ENCODE peak calls at places on chromosomes 7 and 10, in ten cellular contexts. L is kidney, R is transverse colon, I is thyroid gland, T is choroid plexus epithelial cell, N is lung, U is astrocyte of the spinal cord, P is dorsolateral prefrontal cortex, Z is tibial nerve, C is A549. D is an unnamed sample.
A peak's percentile ranks its signal among the peaks of the same experiment; 100 is the strongest.

GRCh38 chr10:93386496-93387369 is 95.4 kb downstream of the MYOF start:
- DNase-seq in L (peak; percentile 59), R (no peak), I (no peak), T (peak; percentile 59), N (no peak), U (peak; percentile 27), P (no peak), Z (no peak), C (no peak), D (no peak)

GRCh38 chr7:150357277-150357676 is 11.3 kb upstream of the REPIN1 start:
- DNase-seq in L (no peak), R (no peak), I (peak; percentile 17), T (no peak), N (no peak), U (no peak), P (no peak), Z (no peak), C (no peak), D (peak; percentile 88)

GRCh38 chr7:100580466-100581283 is 5.3 kb downstream of the LRCH4 start:
- DNase-seq in L (no peak), R (no peak), I (no peak), T (no peak), N (no peak), U (no peak), P (no peak), Z (no peak), C (no peak), D (no peak)

GRCh38 chr7:55593515-55594318 is 21.4 kb upstream of the VOPP1 start:
- DNase-seq in L (peak; percentile 70), R (peak; percentile 82), I (peak; percentile 40), T (peak; percentile 53), N (peak; percentile 57), U (peak; percentile 41), P (peak; percentile 37), Z (peak; percentile 45), C (peak; percentile 49), D (peak; percentile 80)

GRCh38 chr7:149855368-149856305 is 17.5 kb downstream of the ZNF862 start:
- DNase-seq in L (no peak), R (no peak), I (peak; percentile 92), T (peak; percentile 97), N (no peak), U (peak; percentile 96), P (peak; percentile 55), Z (no peak), C (no peak), D (peak; percentile 96)

GRCh38 chr10:78474743-78475142 is 441.1 kb downstream of the RPS24 start:
- DNase-seq in L (no peak), R (no peak), I (no peak), T (no peak), N (no peak), U (no peak), P (no peak), Z (no peak), C (no peak), D (no peak)

GRCh38 chr7:35003679-35004278 is 33.5 kb downstream of the DPY19L1 start:
- DNase-seq in L (peak; percentile 80), R (peak; percentile 85), I (peak; percentile 86), T (peak; percentile 87), N (peak; percentile 85), U (peak; percentile 90), P (no peak), Z (no peak), C (peak; percentile 83), D (peak; percentile 88)

GRCh38 chr7:81812514-81813472 is 42.9 kb upstream of the HGF start:
- DNase-seq in L (no peak), R (no peak), I (no peak), T (no peak), N (no peak), U (no peak), P (no peak), Z (no peak), C (no peak), D (no peak)

GRCh38 chr7:128849804-128850490 is 12.7 kb upstream of the ATP6V1F start:
- DNase-seq in L (no peak), R (no peak), I (no peak), T (no peak), N (no peak), U (no peak), P (no peak), Z (no peak), C (no peak), D (no peak)

GRCh38 chr10:48767752-48768450 is 83.2 kb downstream of the WDFY4 start:
- DNase-seq in L (no peak), R (no peak), I (no peak), T (no peak), N (no peak), U (no peak), P (no peak), Z (no peak), C (no peak), D (no peak)

GRCh38 chr10:91932737-91933136 is 9.2 kb downstream of the BTAF1 start:
- DNase-seq in L (no peak), R (no peak), I (no peak), T (no peak), N (no peak), U (no peak), P (no peak), Z (no peak), C (no peak), D (no peak)

GRCh38 chr10:91935886-91936285 is 12.3 kb downstream of the BTAF1 start:
- DNase-seq in L (no peak), R (no peak), I (no peak), T (no peak), N (no peak), U (no peak), P (no peak), Z (no peak), C (no peak), D (no peak)

GRCh38 chr10:91930939-91931338 is 7.4 kb downstream of the BTAF1 start:
- DNase-seq in L (no peak), R (no peak), I (no peak), T (peak; percentile 58), N (no peak), U (no peak), P (no peak), Z (no peak), C (no peak), D (no peak)

DNA sequence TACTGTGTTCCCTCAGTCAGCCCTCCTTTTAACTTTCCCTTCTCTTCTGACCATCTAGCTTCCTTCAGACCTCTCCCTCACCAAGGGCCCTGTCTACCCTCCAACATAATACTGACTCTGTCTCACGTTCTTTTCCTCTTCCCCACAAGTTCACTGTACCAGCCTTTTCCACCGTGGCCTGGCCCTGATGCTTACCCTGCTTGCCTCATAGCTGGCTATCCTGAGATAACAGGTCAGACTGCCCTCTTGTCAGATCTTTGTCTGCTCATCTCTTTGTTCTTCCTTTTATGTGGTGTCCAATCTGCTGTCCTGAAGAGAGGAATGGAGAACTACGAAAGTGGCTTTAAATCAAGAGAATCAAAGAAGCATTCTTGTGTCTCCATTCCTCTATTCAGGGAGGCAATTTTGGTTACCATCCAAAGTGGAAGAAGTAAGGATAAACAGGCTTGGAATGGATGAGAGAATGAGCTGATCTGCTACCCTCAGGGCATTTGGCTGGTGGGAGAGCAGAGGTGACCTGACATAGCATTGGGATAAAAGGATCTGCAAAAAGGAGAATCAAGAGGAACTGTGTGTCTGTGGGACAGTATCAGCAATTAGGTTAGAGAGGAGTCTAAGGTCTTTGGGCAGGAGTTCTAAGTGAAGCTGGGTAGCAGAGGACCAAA is 8.1 kb downstream of the BTAF1 start:
- DNase-seq in L (no peak), R (no peak), I (no peak), T (no peak), N (no peak), U (no peak), P (no peak), Z (no peak), C (no peak), D (no peak)
- H3K4me3 ChIP-seq in L (no peak overlapping the region), R (no peak overlapping the region), I (no peak overlapping the region), T (no peak overlapping the region), N (no peak overlapping the region), U (no peak overlapping the region), P (no peak overlapping the region), Z (no peak overlapping the region), C (no peak overlapping the region), D (no peak overlapping the region)

DNA sequence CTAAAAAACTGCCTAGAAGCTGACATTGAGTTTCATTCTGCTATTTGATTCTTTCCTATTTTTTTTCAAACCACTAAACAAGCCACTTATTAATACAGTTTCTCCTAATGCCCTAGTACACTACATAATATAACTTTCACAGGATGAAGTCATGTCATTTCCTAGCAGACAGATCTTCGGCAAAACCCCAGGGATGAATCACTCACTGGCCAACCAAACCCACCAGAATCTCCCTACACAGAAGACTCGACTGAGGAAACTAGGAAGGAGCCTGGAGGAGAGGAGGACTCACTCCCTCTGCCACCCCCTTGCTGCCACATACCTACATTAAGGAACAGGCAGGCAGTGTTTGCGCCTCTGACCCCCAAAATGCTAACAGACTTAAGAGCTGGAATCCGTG is 33.4 kb downstream of the XPNPEP1 start:
- DNase-seq in L (no peak), R (no peak), I (no peak), T (peak; percentile 89), N (no peak), U (peak; percentile 89), P (no peak), Z (no peak), C (no peak), D (no peak)
- TF ChIP-seq CTCF in L (no peak), R (no peak), I (no peak), T (peak; percentile 41), N (no peak), U (peak; percentile 11), P (no peak), Z (no peak), C (no peak), D (no peak)

GRCh38 chr10:33071857-33072256 is 113.8 kb upstream of the ITGB1 start:
- DNase-seq in L (no peak), R (no peak), I (no peak), T (no peak), N (no peak), U (no peak), P (no peak), Z (no peak), C (no peak), D (no peak)
- H3K4me3 ChIP-seq in L (no peak overlapping the region), R (no peak overlapping the region), I (no peak overlapping the region), T (no peak overlapping the region), N (no peak overlapping the region), U (no peak overlapping the region), P (no peak overlapping the region), Z (no peak overlapping the region), C (no peak overlapping the region), D (no peak overlapping the region)

GRCh38 chr10:28327494-28327886 is 24.6 kb upstream of the MPP7 start:
- DNase-seq in L (no peak), R (no peak), I (no peak), T (peak; percentile 19), N (no peak), U (peak; percentile 68), P (no peak), Z (no peak), C (no peak), D (no peak)

GRCh38 chr10:28332699-28333098 is 29.8 kb upstream of the MPP7 start:
- DNase-seq in L (no peak), R (no peak), I (no peak), T (no peak), N (no peak), U (no peak), P (no peak), Z (no peak), C (no peak), D (no peak)

GRCh38 chr10:28326516-28327493 is 23.9 kb upstream of the MPP7 start:
- DNase-seq in L (no peak), R (peak; percentile 14), I (peak; percentile 82), T (peak; percentile 47), N (peak; percentile 51), U (peak; percentile 78), P (peak; percentile 60), Z (no peak), C (no peak), D (no peak)

GRCh38 chr10:28328346-28328745 is 25.5 kb upstream of the MPP7 start:
- DNase-seq in L (no peak), R (no peak), I (no peak), T (no peak), N (no peak), U (peak; percentile 14), P (no peak), Z (no peak), C (no peak), D (no peak)

GRCh38 chr10:28331821-28332220 is 29.0 kb upstream of the MPP7 start:
- DNase-seq in L (no peak), R (no peak), I (no peak), T (peak; percentile 76), N (no peak), U (peak; percentile 95), P (no peak), Z (no peak), C (no peak), D (no peak)
- TF ChIP-seq CTCF in L (no peak), R (no peak), I (no peak), T (no peak), N (no peak), U (no peak), P (no peak), Z (no peak), C (no peak), D (no peak)

D was measured in A673.